ENCODE peak calls at places on chromosomes 4 and X, in seven cellular contexts. One of them, this sample, is unnamed. For H3K9me3, the result is how much of the 10 kb centered on the place peaks cover.

GRCh38 chr4:149793459-149793858 is 22.2 kb downstream of the IQCM start:
- DNase-seq in adrenal gland: no peak
- DNase-seq in psoas muscle: no peak
- DNase-seq in colonic mucosa: no peak
- DNase-seq in tibial artery: no peak
- DNase-seq in fibroblast of lung: peak
- DNase-seq in cardiac muscle cell: no peak
- DNase-seq in this sample: no peak

GRCh38 chr4:123785515-123785914 is 388.9 kb downstream of the SPRY1 start:
- DNase-seq in tibial artery: peak
- DNase-seq in colonic mucosa: peak
- DNase-seq in adrenal gland: no peak
- DNase-seq in psoas muscle: peak
- DNase-seq in cardiac muscle cell: peak
- DNase-seq in fibroblast of lung: peak
- DNase-seq in this sample: no peak

GRCh38 chrX:131830400-131831184 is 192.5 kb upstream of the STK26 start:
- DNase-seq in tibial artery: peak
- DNase-seq in psoas muscle: peak
- DNase-seq in adrenal gland: peak
- DNase-seq in colonic mucosa: peak
- DNase-seq in cardiac muscle cell: peak
- DNase-seq in fibroblast of lung: peak
- DNase-seq in this sample: no peak

GRCh38 chr4:163610642-163611041 is 116.2 kb downstream of the TMA16 start:
- DNase-seq in tibial artery: no peak
- DNase-seq in fibroblast of lung: no peak
- DNase-seq in psoas muscle: no peak
- DNase-seq in adrenal gland: no peak
- DNase-seq in colonic mucosa: no peak
- DNase-seq in cardiac muscle cell: no peak
- DNase-seq in this sample: no peak

GRCh38 chrX:27565992-27566391 is 24.2 kb upstream of the DCAF8L2 start:
- DNase-seq in psoas muscle: no peak
- DNase-seq in tibial artery: no peak
- DNase-seq in cardiac muscle cell: peak
- DNase-seq in colonic mucosa: no peak
- DNase-seq in fibroblast of lung: peak
- DNase-seq in adrenal gland: peak
- DNase-seq in this sample: no peak

GRCh38 chr4:147511005-147511660 is 30.2 kb downstream of the EDNRA start:
- DNase-seq in fibroblast of lung: peak
- DNase-seq in adrenal gland: no peak
- DNase-seq in psoas muscle: no peak
- DNase-seq in cardiac muscle cell: no peak
- DNase-seq in tibial artery: no peak
- DNase-seq in colonic mucosa: no peak
- DNase-seq in this sample: no peak

GRCh38 chrX:38052096-38052495 is 45.7 kb downstream of the SYTL5 start:
- DNase-seq in cardiac muscle cell: peak
- DNase-seq in colonic mucosa: no peak
- DNase-seq in adrenal gland: no peak
- DNase-seq in tibial artery: no peak
- DNase-seq in fibroblast of lung: peak
- DNase-seq in psoas muscle: no peak
- DNase-seq in this sample: no peak

GRCh38 chr4:183175631-183176232 is 76.7 kb downstream of the WWC2 start:
- DNase-seq in tibial artery: no peak
- DNase-seq in psoas muscle: no peak
- DNase-seq in adrenal gland: no peak
- DNase-seq in colonic mucosa: no peak
- DNase-seq in cardiac muscle cell: peak
- DNase-seq in fibroblast of lung: peak
- DNase-seq in this sample: no peak

GRCh38 chr4:184417802-184418511 is 56.4 kb downstream of the IRF2 start:
- DNase-seq in psoas muscle: no peak
- DNase-seq in tibial artery: no peak
- DNase-seq in colonic mucosa: no peak
- DNase-seq in cardiac muscle cell: peak
- DNase-seq in adrenal gland: no peak
- DNase-seq in fibroblast of lung: peak
- DNase-seq in this sample: no peak

GRCh38 chr4:15414601-15415091 is 13.2 kb upstream of the C1QTNF7 start:
- DNase-seq in colonic mucosa: no peak
- DNase-seq in adrenal gland: no peak
- DNase-seq in fibroblast of lung: peak
- DNase-seq in cardiac muscle cell: peak
- DNase-seq in psoas muscle: no peak
- DNase-seq in tibial artery: no peak
- DNase-seq in this sample: no peak

GRCh38 chr4:57102050-57102564 is 8.1 kb downstream of the IGFBP7 start:
- DNase-seq in fibroblast of lung: peak
- DNase-seq in psoas muscle: peak
- DNase-seq in tibial artery: peak
- DNase-seq in adrenal gland: peak
- DNase-seq in cardiac muscle cell: peak
- DNase-seq in colonic mucosa: peak
- DNase-seq in this sample: no peak

GRCh38 chr4:176054942-176055341 is 10.7 kb upstream of the WDR17 start:
- DNase-seq in adrenal gland: no peak
- DNase-seq in cardiac muscle cell: no peak
- DNase-seq in fibroblast of lung: no peak
- DNase-seq in psoas muscle: no peak
- DNase-seq in colonic mucosa: no peak
- DNase-seq in tibial artery: no peak
- DNase-seq in this sample: no peak

GRCh38 chrX:19897087-19897486 is 9.7 kb upstream of the SH3KBP1 start:
- DNase-seq in fibroblast of lung: no peak
- DNase-seq in adrenal gland: no peak
- DNase-seq in psoas muscle: no peak
- DNase-seq in tibial artery: no peak
- DNase-seq in colonic mucosa: no peak
- DNase-seq in cardiac muscle cell: no peak
- DNase-seq in this sample: no peak

GRCh38 chrX:14616876-14617275 is 87.5 kb downstream of the GLRA2 start:
- DNase-seq in adrenal gland: no peak
- DNase-seq in tibial artery: no peak
- DNase-seq in fibroblast of lung: peak
- DNase-seq in psoas muscle: no peak
- DNase-seq in cardiac muscle cell: peak
- DNase-seq in colonic mucosa: no peak
- DNase-seq in this sample: no peak

GRCh38 chr4:2103843-2104547 is 44.9 kb downstream of the NAT8L start:
- DNase-seq in fibroblast of lung: no peak
- DNase-seq in adrenal gland: no peak
- DNase-seq in tibial artery: no peak
- DNase-seq in psoas muscle: no peak
- DNase-seq in cardiac muscle cell: no peak
- DNase-seq in colonic mucosa: no peak
- DNase-seq in this sample: no peak

GRCh38 chr4:2105559-2105958 is 46.4 kb downstream of the NAT8L start:
- DNase-seq in adrenal gland: no peak
- DNase-seq in tibial artery: no peak
- DNase-seq in colonic mucosa: no peak
- DNase-seq in cardiac muscle cell: peak
- DNase-seq in psoas muscle: no peak
- DNase-seq in fibroblast of lung: peak
- DNase-seq in this sample: no peak

GRCh38 chr4:2102045-2102883 is 43.1 kb downstream of the NAT8L start:
- DNase-seq in tibial artery: no peak
- DNase-seq in cardiac muscle cell: no peak
- DNase-seq in psoas muscle: no peak
- DNase-seq in fibroblast of lung: no peak
- DNase-seq in adrenal gland: no peak
- DNase-seq in colonic mucosa: no peak
- DNase-seq in this sample: no peak

GRCh38 chr4:2103127-2103842 is 44.2 kb downstream of the NAT8L start:
- DNase-seq in cardiac muscle cell: no peak
- DNase-seq in psoas muscle: no peak
- DNase-seq in tibial artery: no peak
- DNase-seq in adrenal gland: no peak
- DNase-seq in colonic mucosa: no peak
- DNase-seq in fibroblast of lung: no peak
- DNase-seq in this sample: no peak

DNA sequence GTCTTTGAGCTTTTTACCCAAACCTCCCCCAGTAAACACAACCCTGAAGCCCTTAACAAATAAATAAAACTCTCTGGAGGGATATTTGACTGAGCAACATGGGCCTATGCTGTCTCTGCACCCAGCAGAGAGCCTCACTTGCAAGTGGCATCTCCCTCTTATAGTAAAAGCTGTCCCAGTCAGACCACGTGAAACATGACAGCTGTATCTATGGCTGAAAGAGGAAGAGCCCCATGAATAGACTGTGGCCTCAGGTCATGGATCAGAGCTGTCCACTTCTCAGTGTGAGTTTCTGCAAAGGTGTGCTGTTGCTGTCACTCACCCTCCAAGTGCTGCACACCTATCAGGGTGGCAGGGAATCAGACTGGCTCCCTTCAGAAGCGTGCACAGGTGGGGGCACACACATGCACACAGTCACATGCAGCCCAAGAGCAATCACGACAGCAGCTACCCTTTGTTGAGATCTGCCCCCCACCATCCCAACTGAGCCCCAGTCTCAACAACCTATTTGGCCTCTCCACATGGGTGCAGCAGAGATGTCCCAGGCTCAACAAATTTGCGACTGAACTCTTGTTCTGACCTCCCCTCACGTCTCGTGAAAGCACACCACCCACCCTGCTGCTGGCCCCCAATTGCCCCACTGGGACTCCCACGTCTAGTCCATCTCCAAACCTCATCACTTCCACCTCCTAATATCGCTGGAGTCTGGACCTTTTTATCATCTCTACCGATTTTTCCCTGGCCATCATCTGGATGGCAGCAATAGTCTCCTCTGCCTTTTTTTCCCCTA is 45.6 kb downstream of the NAT8L start:
- DNase-seq in fibroblast of lung: no peak
- DNase-seq in psoas muscle: no peak
- DNase-seq in tibial artery: no peak
- DNase-seq in colonic mucosa: no peak
- DNase-seq in cardiac muscle cell: no peak
- DNase-seq in adrenal gland: no peak
- DNase-seq in this sample: no peak
- TF ChIP-seq CTCF in fibroblast of lung: no peak
- TF ChIP-seq CTCF in psoas muscle: no peak
- TF ChIP-seq CTCF in tibial artery: no peak
- TF ChIP-seq CTCF in colonic mucosa: no peak
- TF ChIP-seq CTCF in cardiac muscle cell: no peak
- TF ChIP-seq CTCF in adrenal gland: no peak
- TF ChIP-seq CTCF in this sample: no peak

GRCh38 chr4:92252846-92253245 is 50.9 kb upstream of the GRID2 start:
- DNase-seq in tibial artery: no peak
- DNase-seq in psoas muscle: no peak
- DNase-seq in adrenal gland: no peak
- DNase-seq in cardiac muscle cell: no peak
- DNase-seq in fibroblast of lung: no peak
- DNase-seq in colonic mucosa: no peak
- DNase-seq in this sample: no peak
- H3K9me3 ChIP-seq in tibial artery: under half
- H3K9me3 ChIP-seq in psoas muscle: under half
- H3K9me3 ChIP-seq in adrenal gland: under half
- H3K9me3 ChIP-seq in cardiac muscle cell: under half
- H3K9me3 ChIP-seq in fibroblast of lung: under half
- H3K9me3 ChIP-seq in colonic mucosa: under half
- H3K9me3 ChIP-seq in this sample: under half

DNA sequence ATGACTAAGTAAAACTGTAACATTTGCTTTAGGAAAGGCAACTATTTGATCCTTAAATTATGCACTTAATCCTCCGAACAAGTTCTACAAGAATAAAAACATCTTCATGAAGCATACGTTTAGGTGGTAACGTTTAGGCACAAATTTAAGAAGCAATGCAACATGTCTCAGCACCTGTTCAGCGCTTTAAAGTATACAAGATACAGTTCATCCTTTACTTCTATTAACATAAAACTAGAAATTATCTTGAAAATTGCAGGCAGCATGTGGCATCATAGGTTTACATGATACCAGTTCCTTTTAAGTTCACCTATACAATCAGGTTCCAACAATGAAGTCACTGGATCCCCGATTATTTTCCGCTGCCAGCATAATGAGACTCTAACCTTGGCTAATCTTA is 1.5 kb downstream of the PLA2G12A start:
- DNase-seq in colonic mucosa: no peak
- DNase-seq in fibroblast of lung: no peak
- DNase-seq in tibial artery: no peak
- DNase-seq in adrenal gland: no peak
- DNase-seq in psoas muscle: no peak
- DNase-seq in cardiac muscle cell: no peak
- DNase-seq in this sample: no peak
- H3K4me3 ChIP-seq in colonic mucosa: peak
- H3K4me3 ChIP-seq in fibroblast of lung: peak
- H3K4me3 ChIP-seq in tibial artery: no peak
- H3K4me3 ChIP-seq in adrenal gland: no peak
- H3K4me3 ChIP-seq in psoas muscle: peak
- H3K4me3 ChIP-seq in cardiac muscle cell: peak
- H3K4me3 ChIP-seq in this sample: no peak

DNA sequence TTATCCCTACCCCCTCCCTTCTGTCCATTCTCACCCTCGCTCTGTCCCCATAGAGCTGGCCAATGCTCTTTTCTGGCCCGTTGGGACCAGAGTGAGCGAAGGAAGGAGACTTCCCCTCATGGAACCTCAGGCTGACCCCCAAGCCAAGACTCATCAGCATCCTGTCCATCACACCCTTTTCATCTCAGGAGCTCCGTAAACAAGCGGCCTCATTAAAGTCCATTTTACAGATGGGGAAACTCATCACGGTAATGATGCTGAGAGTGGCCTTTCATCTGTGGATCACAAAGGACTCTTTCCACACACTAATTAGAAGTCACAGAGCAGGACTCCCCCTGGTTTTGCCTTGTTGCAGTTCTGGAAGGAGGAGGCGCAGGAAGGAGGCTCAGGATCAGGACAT is 67.4 kb upstream of the SLC34A2 start:
- DNase-seq in cardiac muscle cell: no peak
- DNase-seq in fibroblast of lung: no peak
- DNase-seq in colonic mucosa: no peak
- DNase-seq in adrenal gland: no peak
- DNase-seq in tibial artery: no peak
- DNase-seq in psoas muscle: no peak
- DNase-seq in this sample: no peak
- TF ChIP-seq CTCF in cardiac muscle cell: no peak
- TF ChIP-seq CTCF in fibroblast of lung: no peak
- TF ChIP-seq CTCF in colonic mucosa: no peak
- TF ChIP-seq CTCF in adrenal gland: no peak
- TF ChIP-seq CTCF in tibial artery: no peak
- TF ChIP-seq CTCF in psoas muscle: no peak
- TF ChIP-seq CTCF in this sample: no peak

GRCh38 chrX:68794486-68794885 is 34.3 kb upstream of the EFNB1 start:
- DNase-seq in cardiac muscle cell: no peak
- DNase-seq in fibroblast of lung: no peak
- DNase-seq in psoas muscle: no peak
- DNase-seq in adrenal gland: no peak
- DNase-seq in tibial artery: no peak
- DNase-seq in colonic mucosa: no peak
- DNase-seq in this sample: no peak
- H3K9me3 ChIP-seq in cardiac muscle cell: under half
- H3K9me3 ChIP-seq in fibroblast of lung: under half
- H3K9me3 ChIP-seq in psoas muscle: under half
- H3K9me3 ChIP-seq in adrenal gland: under half
- H3K9me3 ChIP-seq in tibial artery: under half
- H3K9me3 ChIP-seq in colonic mucosa: under half
- H3K9me3 ChIP-seq in this sample: under half